ENCODE peak calls at places on chromosomes 12 and 14, in ten cellular contexts. One of them, this sample, is unnamed.

GRCh38 chr14:105477659-105478623 is 3.3 kb downstream of the CRIP2 start:
- DNase-seq in type B pancreatic cell: no peak
- DNase-seq in pancreas: no peak
- DNase-seq in mammary epithelial cell: no peak
- DNase-seq in left ventricle myocardium inferior: peak
- DNase-seq in GM20000: no peak
- DNase-seq in dorsolateral prefrontal cortex: no peak
- DNase-seq in epithelial cell of proximal tubule: no peak
- DNase-seq in mesothelial cell of epicardium: no peak
- DNase-seq in body of pancreas: no peak
- DNase-seq in this sample: no peak

GRCh38 chr12:106978035-106978800 is 8.7 kb downstream of the MTERF2 start:
- DNase-seq in type B pancreatic cell: no peak
- DNase-seq in body of pancreas: peak
- DNase-seq in mammary epithelial cell: no peak
- DNase-seq in pancreas: peak
- DNase-seq in mesothelial cell of epicardium: no peak
- DNase-seq in dorsolateral prefrontal cortex: peak
- DNase-seq in GM20000: no peak
- DNase-seq in epithelial cell of proximal tubule: no peak
- DNase-seq in left ventricle myocardium inferior: peak
- DNase-seq in this sample: peak

GRCh38 chr14:90058876-90059458 is 2.8 kb upstream of the KCNK13 start:
- DNase-seq in mesothelial cell of epicardium: no peak
- DNase-seq in dorsolateral prefrontal cortex: no peak
- DNase-seq in epithelial cell of proximal tubule: no peak
- DNase-seq in type B pancreatic cell: no peak
- DNase-seq in GM20000: no peak
- DNase-seq in mammary epithelial cell: no peak
- DNase-seq in pancreas: no peak
- DNase-seq in body of pancreas: no peak
- DNase-seq in left ventricle myocardium inferior: no peak
- DNase-seq in this sample: no peak

GRCh38 chr12:59041241-59042121 is 121.2 kb upstream of the LRIG3 start:
- DNase-seq in left ventricle myocardium inferior: no peak
- DNase-seq in body of pancreas: no peak
- DNase-seq in epithelial cell of proximal tubule: peak
- DNase-seq in GM20000: no peak
- DNase-seq in dorsolateral prefrontal cortex: no peak
- DNase-seq in type B pancreatic cell: no peak
- DNase-seq in mesothelial cell of epicardium: no peak
- DNase-seq in pancreas: no peak
- DNase-seq in mammary epithelial cell: peak
- DNase-seq in this sample: no peak

GRCh38 chr14:69880051-69880487 is 853 bp downstream of the SMOC1 start:
- DNase-seq in type B pancreatic cell: no peak
- DNase-seq in mammary epithelial cell: peak
- DNase-seq in GM20000: no peak
- DNase-seq in dorsolateral prefrontal cortex: no peak
- DNase-seq in pancreas: peak
- DNase-seq in mesothelial cell of epicardium: no peak
- DNase-seq in left ventricle myocardium inferior: no peak
- DNase-seq in epithelial cell of proximal tubule: no peak
- DNase-seq in body of pancreas: no peak
- DNase-seq in this sample: no peak

GRCh38 chr12:112980491-112981158 is 2.3 kb downstream of the OAS2 start:
- DNase-seq in pancreas: no peak
- DNase-seq in epithelial cell of proximal tubule: no peak
- DNase-seq in mammary epithelial cell: no peak
- DNase-seq in type B pancreatic cell: no peak
- DNase-seq in GM20000: no peak
- DNase-seq in body of pancreas: no peak
- DNase-seq in left ventricle myocardium inferior: no peak
- DNase-seq in dorsolateral prefrontal cortex: no peak
- DNase-seq in mesothelial cell of epicardium: no peak
- DNase-seq in this sample: no peak

GRCh38 chr14:32940066-32940651 is 1.5 kb downstream of the NPAS3 start:
- DNase-seq in GM20000: no peak
- DNase-seq in type B pancreatic cell: no peak
- DNase-seq in body of pancreas: no peak
- DNase-seq in left ventricle myocardium inferior: no peak
- DNase-seq in pancreas: no peak
- DNase-seq in mammary epithelial cell: no peak
- DNase-seq in epithelial cell of proximal tubule: no peak
- DNase-seq in dorsolateral prefrontal cortex: no peak
- DNase-seq in mesothelial cell of epicardium: no peak
- DNase-seq in this sample: no peak

GRCh38 chr12:33488036-33488435 is 48.4 kb upstream of the SYT10 start:
- DNase-seq in dorsolateral prefrontal cortex: no peak
- DNase-seq in epithelial cell of proximal tubule: peak
- DNase-seq in mesothelial cell of epicardium: no peak
- DNase-seq in pancreas: no peak
- DNase-seq in type B pancreatic cell: no peak
- DNase-seq in left ventricle myocardium inferior: no peak
- DNase-seq in body of pancreas: no peak
- DNase-seq in mammary epithelial cell: peak
- DNase-seq in GM20000: no peak
- DNase-seq in this sample: no peak

GRCh38 chr12:54549774-54550451 is 512 bp downstream of the PDE1B start:
- DNase-seq in GM20000: no peak
- DNase-seq in mammary epithelial cell: peak
- DNase-seq in mesothelial cell of epicardium: no peak
- DNase-seq in type B pancreatic cell: no peak
- DNase-seq in epithelial cell of proximal tubule: no peak
- DNase-seq in pancreas: no peak
- DNase-seq in left ventricle myocardium inferior: no peak
- DNase-seq in body of pancreas: peak
- DNase-seq in dorsolateral prefrontal cortex: peak
- DNase-seq in this sample: no peak

GRCh38 chr12:57389033-57389432 is 41.8 kb downstream of the R3HDM2 start:
- DNase-seq in pancreas: no peak
- DNase-seq in body of pancreas: no peak
- DNase-seq in mesothelial cell of epicardium: no peak
- DNase-seq in type B pancreatic cell: no peak
- DNase-seq in mammary epithelial cell: peak
- DNase-seq in GM20000: no peak
- DNase-seq in dorsolateral prefrontal cortex: no peak
- DNase-seq in left ventricle myocardium inferior: no peak
- DNase-seq in epithelial cell of proximal tubule: peak
- DNase-seq in this sample: peak

GRCh38 chr12:15757553-15758255 is 31.5 kb downstream of the EPS8 start:
- DNase-seq in pancreas: no peak
- DNase-seq in mesothelial cell of epicardium: no peak
- DNase-seq in body of pancreas: no peak
- DNase-seq in GM20000: no peak
- DNase-seq in left ventricle myocardium inferior: no peak
- DNase-seq in epithelial cell of proximal tubule: peak
- DNase-seq in dorsolateral prefrontal cortex: no peak
- DNase-seq in type B pancreatic cell: no peak
- DNase-seq in mammary epithelial cell: peak
- DNase-seq in this sample: no peak

GRCh38 chr14:23076785-23077408 is 18.0 kb downstream of the ACIN1 start:
- DNase-seq in type B pancreatic cell: no peak
- DNase-seq in left ventricle myocardium inferior: no peak
- DNase-seq in mesothelial cell of epicardium: no peak
- DNase-seq in epithelial cell of proximal tubule: no peak
- DNase-seq in body of pancreas: peak
- DNase-seq in dorsolateral prefrontal cortex: no peak
- DNase-seq in pancreas: no peak
- DNase-seq in mammary epithelial cell: no peak
- DNase-seq in GM20000: no peak
- DNase-seq in this sample: no peak

GRCh38 chr14:23079716-23080115 is 15.2 kb downstream of the ACIN1 start:
- DNase-seq in pancreas: no peak
- DNase-seq in body of pancreas: no peak
- DNase-seq in epithelial cell of proximal tubule: no peak
- DNase-seq in left ventricle myocardium inferior: no peak
- DNase-seq in mammary epithelial cell: no peak
- DNase-seq in type B pancreatic cell: no peak
- DNase-seq in mesothelial cell of epicardium: no peak
- DNase-seq in GM20000: no peak
- DNase-seq in dorsolateral prefrontal cortex: no peak
- DNase-seq in this sample: no peak

GRCh38 chr14:23077962-23078361 is 17.0 kb downstream of the ACIN1 start:
- DNase-seq in type B pancreatic cell: no peak
- DNase-seq in mammary epithelial cell: no peak
- DNase-seq in dorsolateral prefrontal cortex: no peak
- DNase-seq in epithelial cell of proximal tubule: no peak
- DNase-seq in pancreas: no peak
- DNase-seq in left ventricle myocardium inferior: no peak
- DNase-seq in GM20000: no peak
- DNase-seq in body of pancreas: no peak
- DNase-seq in mesothelial cell of epicardium: no peak
- DNase-seq in this sample: no peak

GRCh38 chr14:23080474-23080873 is 14.5 kb downstream of the ACIN1 start:
- DNase-seq in dorsolateral prefrontal cortex: no peak
- DNase-seq in GM20000: no peak
- DNase-seq in epithelial cell of proximal tubule: no peak
- DNase-seq in left ventricle myocardium inferior: no peak
- DNase-seq in mesothelial cell of epicardium: no peak
- DNase-seq in body of pancreas: no peak
- DNase-seq in mammary epithelial cell: no peak
- DNase-seq in type B pancreatic cell: no peak
- DNase-seq in pancreas: no peak
- DNase-seq in this sample: no peak

GRCh38 chr14:23078692-23079116 is 16.2 kb downstream of the ACIN1 start:
- DNase-seq in dorsolateral prefrontal cortex: no peak
- DNase-seq in left ventricle myocardium inferior: no peak
- DNase-seq in mammary epithelial cell: peak
- DNase-seq in epithelial cell of proximal tubule: peak
- DNase-seq in body of pancreas: peak
- DNase-seq in mesothelial cell of epicardium: no peak
- DNase-seq in pancreas: no peak
- DNase-seq in type B pancreatic cell: no peak
- DNase-seq in GM20000: no peak
- DNase-seq in this sample: no peak
- TF ChIP-seq CTCF in dorsolateral prefrontal cortex: no peak
- TF ChIP-seq CTCF in left ventricle myocardium inferior: no peak
- TF ChIP-seq CTCF in mammary epithelial cell: no peak
- TF ChIP-seq CTCF in epithelial cell of proximal tubule: peak
- TF ChIP-seq CTCF in body of pancreas: no peak
- TF ChIP-seq CTCF in mesothelial cell of epicardium: no peak
- TF ChIP-seq CTCF in pancreas: no peak
- TF ChIP-seq CTCF in type B pancreatic cell: no peak
- TF ChIP-seq CTCF in GM20000: no peak
- TF ChIP-seq CTCF in this sample: no peak

DNA sequence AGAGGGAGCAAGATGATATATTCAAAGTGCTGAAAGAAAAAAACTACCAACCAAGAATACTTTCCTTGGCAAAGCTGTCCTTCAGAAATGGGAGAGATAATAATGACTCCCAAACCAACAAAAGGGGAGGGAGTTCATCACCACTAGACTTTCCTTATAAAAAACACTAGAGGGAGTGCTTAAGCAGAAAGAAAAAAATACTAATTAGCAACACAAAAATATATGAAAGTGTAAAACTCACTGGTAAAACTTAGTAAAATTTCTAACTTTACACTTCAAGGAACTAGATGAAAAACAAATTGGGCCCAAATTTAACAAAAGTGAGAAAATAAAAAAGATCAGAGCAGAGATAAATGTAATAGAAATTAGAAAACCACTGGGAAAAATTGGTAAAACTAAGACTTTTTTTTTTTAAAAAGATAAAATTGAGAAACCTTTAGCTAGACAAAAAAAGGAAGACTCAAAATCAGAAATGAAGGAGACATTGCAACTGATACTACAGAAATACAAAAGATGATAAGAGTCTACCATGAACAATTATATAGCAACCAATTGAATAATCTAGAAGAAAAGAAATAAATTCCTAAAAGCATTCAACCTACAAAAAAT is 60.4 kb upstream of the FAR2 start:
- DNase-seq in type B pancreatic cell: no peak
- DNase-seq in mammary epithelial cell: peak
- DNase-seq in mesothelial cell of epicardium: no peak
- DNase-seq in GM20000: no peak
- DNase-seq in left ventricle myocardium inferior: no peak
- DNase-seq in pancreas: no peak
- DNase-seq in epithelial cell of proximal tubule: no peak
- DNase-seq in body of pancreas: no peak
- DNase-seq in dorsolateral prefrontal cortex: no peak
- DNase-seq in this sample: no peak
- TF ChIP-seq CTCF in type B pancreatic cell: peak
- TF ChIP-seq CTCF in mammary epithelial cell: peak
- TF ChIP-seq CTCF in mesothelial cell of epicardium: no peak
- TF ChIP-seq CTCF in GM20000: no peak
- TF ChIP-seq CTCF in left ventricle myocardium inferior: peak
- TF ChIP-seq CTCF in pancreas: no peak
- TF ChIP-seq CTCF in epithelial cell of proximal tubule: peak
- TF ChIP-seq CTCF in body of pancreas: no peak
- TF ChIP-seq CTCF in dorsolateral prefrontal cortex: peak
- TF ChIP-seq CTCF in this sample: peak

DNA sequence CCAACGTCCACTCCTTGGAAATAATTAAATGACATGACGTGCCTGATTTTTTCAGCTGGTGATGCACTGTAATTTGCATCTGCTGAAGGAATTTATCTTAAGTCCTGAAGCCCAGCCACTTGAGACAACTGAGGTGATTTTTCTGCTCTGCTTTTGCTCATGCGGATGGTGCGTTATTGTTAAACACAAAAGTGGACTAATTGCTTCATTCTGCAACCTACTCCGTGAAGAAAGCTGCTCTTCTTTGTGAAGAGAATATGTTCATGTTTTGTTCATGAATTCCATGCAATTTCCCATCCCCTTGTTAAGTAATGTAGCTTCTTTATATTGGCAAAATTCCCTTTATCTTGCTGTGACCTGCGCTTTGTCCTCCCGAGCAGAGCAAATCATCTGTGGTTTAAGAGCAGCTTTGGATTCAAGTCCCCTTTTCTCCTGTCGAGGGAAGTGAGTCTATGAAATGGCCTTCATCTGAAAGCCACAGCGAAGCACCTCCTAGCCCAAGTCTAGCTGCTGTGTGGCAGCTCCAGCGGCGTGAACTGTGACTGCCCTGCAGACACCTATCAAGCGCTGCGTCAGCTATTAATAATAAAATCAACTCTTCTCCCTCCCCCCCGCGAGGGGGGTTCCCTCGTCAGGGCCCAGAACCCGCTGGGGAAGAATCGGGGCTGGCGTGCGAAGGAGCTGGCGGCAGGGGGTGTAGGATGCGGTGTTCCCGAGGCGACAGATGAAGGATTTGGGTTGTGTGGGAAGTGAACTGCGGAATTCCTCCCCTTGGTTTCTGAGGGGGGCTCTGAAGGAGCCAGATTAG is 867 bp upstream of the ATP2A2 start:
- DNase-seq in mammary epithelial cell: peak
- DNase-seq in type B pancreatic cell: no peak
- DNase-seq in GM20000: peak
- DNase-seq in mesothelial cell of epicardium: peak
- DNase-seq in dorsolateral prefrontal cortex: no peak
- DNase-seq in pancreas: no peak
- DNase-seq in left ventricle myocardium inferior: peak
- DNase-seq in epithelial cell of proximal tubule: no peak
- DNase-seq in body of pancreas: peak
- DNase-seq in this sample: no peak
- TF ChIP-seq CTCF in mammary epithelial cell: peak
- TF ChIP-seq CTCF in type B pancreatic cell: peak
- TF ChIP-seq CTCF in GM20000: no peak
- TF ChIP-seq CTCF in mesothelial cell of epicardium: no peak
- TF ChIP-seq CTCF in dorsolateral prefrontal cortex: no peak
- TF ChIP-seq CTCF in pancreas: no peak
- TF ChIP-seq CTCF in left ventricle myocardium inferior: peak
- TF ChIP-seq CTCF in epithelial cell of proximal tubule: no peak
- TF ChIP-seq CTCF in body of pancreas: peak
- TF ChIP-seq CTCF in this sample: no peak

GRCh38 chr12:120118710-120119097 is 2.2 kb upstream of the RAB35 start:
- DNase-seq in type B pancreatic cell: no peak
- DNase-seq in epithelial cell of proximal tubule: no peak
- DNase-seq in left ventricle myocardium inferior: no peak
- DNase-seq in mammary epithelial cell: no peak
- DNase-seq in body of pancreas: no peak
- DNase-seq in pancreas: no peak
- DNase-seq in dorsolateral prefrontal cortex: no peak
- DNase-seq in GM20000: no peak
- DNase-seq in mesothelial cell of epicardium: no peak
- DNase-seq in this sample: no peak
- TF ChIP-seq CTCF in type B pancreatic cell: no peak
- TF ChIP-seq CTCF in epithelial cell of proximal tubule: no peak
- TF ChIP-seq CTCF in left ventricle myocardium inferior: no peak
- TF ChIP-seq CTCF in mammary epithelial cell: no peak
- TF ChIP-seq CTCF in body of pancreas: no peak
- TF ChIP-seq CTCF in pancreas: no peak
- TF ChIP-seq CTCF in dorsolateral prefrontal cortex: no peak
- TF ChIP-seq CTCF in GM20000: no peak
- TF ChIP-seq CTCF in mesothelial cell of epicardium: no peak
- TF ChIP-seq CTCF in this sample: no peak

This sample was measured in LNCaP clone FGC.